ENCODE peak calls at places on chromosome 20, in five cellular contexts. One of them, this sample, is unnamed.

GRCh38 chr20:34581341-34582189 is 23.0 kb downstream of the MAP1LC3A start:
- DNase-seq in NCI-H1092 treated with DMSO at 0.1 percent for 48 hours: no peak
- DNase-seq in activated CD4-positive, alpha-beta T cell treated with anti-CD3 and anti-CD28 coated beads, Interleukin-2, amount 50 U/mL, for 24 hours: no peak
- DNase-seq in endothelial cell: no peak
- DNase-seq in posterior cingulate gyrus: peak
- DNase-seq in this sample: no peak

GRCh38 chr20:46084805-46085792 is 4.7 kb downstream of the NCOA5 start:
- DNase-seq in NCI-H1092 treated with DMSO at 0.1 percent for 48 hours: peak
- DNase-seq in activated CD4-positive, alpha-beta T cell treated with anti-CD3 and anti-CD28 coated beads, Interleukin-2, amount 50 U/mL, for 24 hours: no peak
- DNase-seq in endothelial cell: no peak
- DNase-seq in posterior cingulate gyrus: no peak
- DNase-seq in this sample: no peak

GRCh38 chr20:44734938-44735337 is 10.7 kb upstream of the KCNK15 start:
- DNase-seq in NCI-H1092 treated with DMSO at 0.1 percent for 48 hours: no peak
- DNase-seq in activated CD4-positive, alpha-beta T cell treated with anti-CD3 and anti-CD28 coated beads, Interleukin-2, amount 50 U/mL, for 24 hours: no peak
- DNase-seq in endothelial cell: peak
- DNase-seq in posterior cingulate gyrus: no peak
- DNase-seq in this sample: no peak

GRCh38 chr20:1809611-1810510 is 85.3 kb upstream of the SIRPA start:
- DNase-seq in NCI-H1092 treated with DMSO at 0.1 percent for 48 hours: no peak
- DNase-seq in activated CD4-positive, alpha-beta T cell treated with anti-CD3 and anti-CD28 coated beads, Interleukin-2, amount 50 U/mL, for 24 hours: no peak
- DNase-seq in endothelial cell: no peak
- DNase-seq in posterior cingulate gyrus: no peak
- DNase-seq in this sample: no peak

GRCh38 chr20:23074052-23074451 is 12.1 kb downstream of the CD93 start:
- DNase-seq in NCI-H1092 treated with DMSO at 0.1 percent for 48 hours: no peak
- DNase-seq in activated CD4-positive, alpha-beta T cell treated with anti-CD3 and anti-CD28 coated beads, Interleukin-2, amount 50 U/mL, for 24 hours: no peak
- DNase-seq in endothelial cell: no peak
- DNase-seq in posterior cingulate gyrus: no peak
- DNase-seq in this sample: no peak

GRCh38 chr20:54221383-54221782 is 13.5 kb downstream of the PFDN4 start:
- DNase-seq in NCI-H1092 treated with DMSO at 0.1 percent for 48 hours: no peak
- DNase-seq in activated CD4-positive, alpha-beta T cell treated with anti-CD3 and anti-CD28 coated beads, Interleukin-2, amount 50 U/mL, for 24 hours: no peak
- DNase-seq in endothelial cell: no peak
- DNase-seq in posterior cingulate gyrus: no peak
- DNase-seq in this sample: no peak

GRCh38 chr20:38134427-38135281 is 30.4 kb downstream of the TGM2 start:
- DNase-seq in NCI-H1092 treated with DMSO at 0.1 percent for 48 hours: no peak
- DNase-seq in activated CD4-positive, alpha-beta T cell treated with anti-CD3 and anti-CD28 coated beads, Interleukin-2, amount 50 U/mL, for 24 hours: no peak
- DNase-seq in endothelial cell: peak
- DNase-seq in posterior cingulate gyrus: no peak
- DNase-seq in this sample: no peak

GRCh38 chr20:35283441-35284266 is 918 bp downstream of the EIF6 start:
- DNase-seq in NCI-H1092 treated with DMSO at 0.1 percent for 48 hours: no peak
- DNase-seq in activated CD4-positive, alpha-beta T cell treated with anti-CD3 and anti-CD28 coated beads, Interleukin-2, amount 50 U/mL, for 24 hours: no peak
- DNase-seq in endothelial cell: no peak
- DNase-seq in posterior cingulate gyrus: no peak
- DNase-seq in this sample: no peak

GRCh38 chr20:35166242-35166830 is 5.5 kb upstream of the PROCR start:
- DNase-seq in NCI-H1092 treated with DMSO at 0.1 percent for 48 hours: no peak
- DNase-seq in activated CD4-positive, alpha-beta T cell treated with anti-CD3 and anti-CD28 coated beads, Interleukin-2, amount 50 U/mL, for 24 hours: no peak
- DNase-seq in endothelial cell: peak
- DNase-seq in posterior cingulate gyrus: no peak
- DNase-seq in this sample: peak

GRCh38 chr20:38590682-38591483 is 9.9 kb downstream of the ADIG start:
- DNase-seq in NCI-H1092 treated with DMSO at 0.1 percent for 48 hours: no peak
- DNase-seq in activated CD4-positive, alpha-beta T cell treated with anti-CD3 and anti-CD28 coated beads, Interleukin-2, amount 50 U/mL, for 24 hours: no peak
- DNase-seq in endothelial cell: no peak
- DNase-seq in posterior cingulate gyrus: no peak
- DNase-seq in this sample: peak

GRCh38 chr20:32727663-32728062 is 15.6 kb downstream of the COMMD7 start:
- DNase-seq in NCI-H1092 treated with DMSO at 0.1 percent for 48 hours: no peak
- DNase-seq in activated CD4-positive, alpha-beta T cell treated with anti-CD3 and anti-CD28 coated beads, Interleukin-2, amount 50 U/mL, for 24 hours: no peak
- DNase-seq in endothelial cell: no peak
- DNase-seq in posterior cingulate gyrus: no peak
- DNase-seq in this sample: no peak

GRCh38 chr20:37680420-37680819 is 13.4 kb upstream of the CTNNBL1 start:
- DNase-seq in NCI-H1092 treated with DMSO at 0.1 percent for 48 hours: no peak
- DNase-seq in activated CD4-positive, alpha-beta T cell treated with anti-CD3 and anti-CD28 coated beads, Interleukin-2, amount 50 U/mL, for 24 hours: no peak
- DNase-seq in endothelial cell: no peak
- DNase-seq in posterior cingulate gyrus: no peak
- DNase-seq in this sample: no peak

GRCh38 chr20:10861619-10862018 is 187.8 kb upstream of the JAG1 start:
- DNase-seq in NCI-H1092 treated with DMSO at 0.1 percent for 48 hours: no peak
- DNase-seq in activated CD4-positive, alpha-beta T cell treated with anti-CD3 and anti-CD28 coated beads, Interleukin-2, amount 50 U/mL, for 24 hours: no peak
- DNase-seq in endothelial cell: no peak
- DNase-seq in posterior cingulate gyrus: no peak
- DNase-seq in this sample: no peak

GRCh38 chr20:63833776-63834544 is 2.9 kb upstream of the ZBTB46 start:
- DNase-seq in NCI-H1092 treated with DMSO at 0.1 percent for 48 hours: no peak
- DNase-seq in activated CD4-positive, alpha-beta T cell treated with anti-CD3 and anti-CD28 coated beads, Interleukin-2, amount 50 U/mL, for 24 hours: no peak
- DNase-seq in endothelial cell: no peak
- DNase-seq in posterior cingulate gyrus: no peak
- DNase-seq in this sample: no peak

GRCh38 chr20:1718604-1719384 is 61.2 kb upstream of the SIRPG start:
- DNase-seq in NCI-H1092 treated with DMSO at 0.1 percent for 48 hours: no peak
- DNase-seq in activated CD4-positive, alpha-beta T cell treated with anti-CD3 and anti-CD28 coated beads, Interleukin-2, amount 50 U/mL, for 24 hours: no peak
- DNase-seq in endothelial cell: no peak
- DNase-seq in posterior cingulate gyrus: no peak
- DNase-seq in this sample: no peak

GRCh38 chr20:62794007-62794724 is 2.1 kb upstream of the MRGBP start:
- DNase-seq in NCI-H1092 treated with DMSO at 0.1 percent for 48 hours: peak
- DNase-seq in activated CD4-positive, alpha-beta T cell treated with anti-CD3 and anti-CD28 coated beads, Interleukin-2, amount 50 U/mL, for 24 hours: peak
- DNase-seq in endothelial cell: peak
- DNase-seq in posterior cingulate gyrus: peak
- DNase-seq in this sample: peak

GRCh38 chr20:60100780-60101179 is 142.6 kb downstream of the CDH26 start:
- DNase-seq in NCI-H1092 treated with DMSO at 0.1 percent for 48 hours: no peak
- DNase-seq in activated CD4-positive, alpha-beta T cell treated with anti-CD3 and anti-CD28 coated beads, Interleukin-2, amount 50 U/mL, for 24 hours: no peak
- DNase-seq in endothelial cell: no peak
- DNase-seq in posterior cingulate gyrus: no peak
- DNase-seq in this sample: no peak

GRCh38 chr20:61002090-61002489 is 250.0 kb upstream of the CDH4 start:
- DNase-seq in NCI-H1092 treated with DMSO at 0.1 percent for 48 hours: no peak
- DNase-seq in activated CD4-positive, alpha-beta T cell treated with anti-CD3 and anti-CD28 coated beads, Interleukin-2, amount 50 U/mL, for 24 hours: no peak
- DNase-seq in endothelial cell: no peak
- DNase-seq in posterior cingulate gyrus: no peak
- DNase-seq in this sample: no peak

GRCh38 chr20:44746367-44747165 is 901 bp downstream of the KCNK15 start:
- DNase-seq in NCI-H1092 treated with DMSO at 0.1 percent for 48 hours: peak
- DNase-seq in activated CD4-positive, alpha-beta T cell treated with anti-CD3 and anti-CD28 coated beads, Interleukin-2, amount 50 U/mL, for 24 hours: no peak
- DNase-seq in endothelial cell: no peak
- DNase-seq in posterior cingulate gyrus: no peak
- DNase-seq in this sample: no peak

GRCh38 chr20:2919518-2920245 is 46.4 kb downstream of the PTPRA start:
- DNase-seq in NCI-H1092 treated with DMSO at 0.1 percent for 48 hours: no peak
- DNase-seq in activated CD4-positive, alpha-beta T cell treated with anti-CD3 and anti-CD28 coated beads, Interleukin-2, amount 50 U/mL, for 24 hours: no peak
- DNase-seq in endothelial cell: no peak
- DNase-seq in posterior cingulate gyrus: no peak
- DNase-seq in this sample: no peak

GRCh38 chr20:35976012-35976411 is 7.6 kb downstream of the CNBD2 start:
- DNase-seq in NCI-H1092 treated with DMSO at 0.1 percent for 48 hours: no peak
- DNase-seq in activated CD4-positive, alpha-beta T cell treated with anti-CD3 and anti-CD28 coated beads, Interleukin-2, amount 50 U/mL, for 24 hours: no peak
- DNase-seq in endothelial cell: no peak
- DNase-seq in posterior cingulate gyrus: no peak
- DNase-seq in this sample: no peak

GRCh38 chr20:3679749-3680700 is 1.8 kb downstream of the ADAM33 start:
- DNase-seq in NCI-H1092 treated with DMSO at 0.1 percent for 48 hours: no peak
- DNase-seq in activated CD4-positive, alpha-beta T cell treated with anti-CD3 and anti-CD28 coated beads, Interleukin-2, amount 50 U/mL, for 24 hours: no peak
- DNase-seq in endothelial cell: no peak
- DNase-seq in posterior cingulate gyrus: no peak
- DNase-seq in this sample: no peak

GRCh38 chr20:57768519-57768918 is 58.7 kb upstream of the PMEPA1 start:
- DNase-seq in NCI-H1092 treated with DMSO at 0.1 percent for 48 hours: no peak
- DNase-seq in activated CD4-positive, alpha-beta T cell treated with anti-CD3 and anti-CD28 coated beads, Interleukin-2, amount 50 U/mL, for 24 hours: no peak
- DNase-seq in endothelial cell: no peak
- DNase-seq in posterior cingulate gyrus: no peak
- DNase-seq in this sample: no peak

GRCh38 chr20:17471606-17472187 is 59.5 kb downstream of the BFSP1 start:
- DNase-seq in NCI-H1092 treated with DMSO at 0.1 percent for 48 hours: peak
- DNase-seq in activated CD4-positive, alpha-beta T cell treated with anti-CD3 and anti-CD28 coated beads, Interleukin-2, amount 50 U/mL, for 24 hours: no peak
- DNase-seq in endothelial cell: no peak
- DNase-seq in posterior cingulate gyrus: no peak
- DNase-seq in this sample: no peak